ENCODE peak calls at places on chromosomes 1 and 21, in seven cellular contexts. H is effector memory CD8-positive, alpha-beta T cell; P is amniotic stem cell; S is AG08395; C is NCI-H1105 treated with DMSO at 0.1 percent for 48 hours; D is B cell; E is left lung. X is an unnamed sample.

GRCh38 chr21:24428539-24429186 is 1178.6 kb downstream of the MRPL39 start:
- DNase-seq in H (no peak), P (no peak), S (no peak), C (no peak), D (peak), E (no peak), X (no peak)

GRCh38 chr1:234564035-234565029 is 45.6 kb downstream of the IRF2BP2 start:
- DNase-seq in H (no peak), P (no peak), S (peak), C (no peak), D (no peak), E (no peak), X (no peak)

GRCh38 chr1:87170151-87170550 is 158.5 kb upstream of the LMO4 start:
- DNase-seq in H (no peak), P (no peak), S (no peak), C (no peak), D (no peak), E (no peak), X (no peak)

GRCh38 chr1:201022824-201023516 is 544 bp downstream of the KIF21B start:
- DNase-seq in H (peak), P (no peak), S (no peak), C (no peak), D (peak), E (peak), X (no peak)

GRCh38 chr1:90817399-90817798 is 100.3 kb upstream of the BARHL2 start:
- DNase-seq in H (no peak), P (no peak), S (no peak), C (no peak), D (no peak), E (no peak), X (no peak)

GRCh38 chr1:210263963-210264362 is 31.4 kb downstream of the SERTAD4 start:
- DNase-seq in H (no peak), P (no peak), S (no peak), C (no peak), D (no peak), E (no peak), X (no peak)

GRCh38 chr1:191582169-191582568 is 576.1 kb upstream of the RGS18 start:
- DNase-seq in H (no peak), P (no peak), S (no peak), C (no peak), D (no peak), E (no peak), X (no peak)

GRCh38 chr1:2801535-2802291 is at the start of gene TTC34:
- DNase-seq in H (peak), P (no peak), S (no peak), C (no peak), D (peak), E (peak), X (no peak)

GRCh38 chr1:244965182-244965581 is 100.8 kb upstream of the HNRNPU start:
- DNase-seq in H (no peak), P (no peak), S (no peak), C (no peak), D (no peak), E (no peak), X (no peak)

X was measured in adrenal gland.